ENCODE peak calls at places on chromosomes 1 and 21, in nine cellular contexts. U is gastrocnemius medialis, I is left ventricle myocardium inferior, L is A549, O is heart right ventricle, F is Calu3, B is MCF 10A, A is cardiac fibroblast, D is foreskin fibroblast. T is an unnamed sample.

GRCh38 chr1:29709711-29710169 is 473.4 kb downstream of the PTPRU start:
- DNase-seq in L (no peak), O (no peak), D (peak; percentile 79), I (no peak), F (peak; percentile 24), U (no peak), A (peak; percentile 64), B (peak; percentile 97), T (no peak)

GRCh38 chr1:220925707-220926106 is 46.5 kb downstream of the HLX start:
- DNase-seq in U (no peak), D (no peak), B (peak; percentile 63), O (no peak), I (no peak), L (no peak), F (no peak), A (no peak), T (no peak)

GRCh38 chr1:32893198-32894018 is 7.1 kb downstream of the HPCA start:
- DNase-seq in U (no peak), B (no peak), D (no peak), O (no peak), L (peak; percentile 38), F (peak; percentile 42), A (peak; percentile 27), I (peak; percentile 36), T (peak; percentile 61)

GRCh38 chr1:172322219-172323061 is 98.0 kb upstream of the C1orf105 start:
- DNase-seq in A (peak; percentile 94), D (peak; percentile 97), L (peak; percentile 92), B (peak; percentile 89), I (peak; percentile 32), U (peak; percentile 8), F (peak; percentile 53), O (peak; percentile 17), T (peak; percentile 51)

GRCh38 chr1:177873238-177873637 is 96.6 kb downstream of the SEC16B start:
- DNase-seq in D (peak; percentile 94), U (no peak), O (no peak), I (no peak), B (peak; percentile 68), L (peak; percentile 14), F (no peak), A (peak; percentile 75), T (no peak)

GRCh38 chr1:215421772-215422171 is 145.3 kb upstream of the KCTD3 start:
- DNase-seq in I (no peak), O (no peak), U (no peak), B (peak; percentile 33), L (no peak), D (no peak), A (no peak), F (no peak), T (no peak)

GRCh38 chr1:17544951-17545350 is 5.5 kb downstream of the ARHGEF10L start:
- DNase-seq in U (no peak), B (no peak), A (peak; percentile 81), F (no peak), O (no peak), L (no peak), I (no peak), D (no peak), T (no peak)

GRCh38 chr1:167052389-167052788 is 37.8 kb downstream of the GPA33 start:
- DNase-seq in U (no peak), D (no peak), A (no peak), O (no peak), I (no peak), F (no peak), B (peak; percentile 40), L (peak; percentile 61), T (no peak)

GRCh38 chr1:224502459-224503160 is 68.0 kb upstream of the WDR26 start:
- DNase-seq in L (no peak), O (peak; percentile 21), B (peak; percentile 72), U (no peak), D (no peak), A (no peak), F (no peak), I (no peak), T (no peak)

GRCh38 chr21:36079010-36079649 is 9.3 kb downstream of the CBR1 start:
- DNase-seq in F (no peak), D (no peak), A (no peak), B (no peak), O (no peak), U (no peak), I (no peak), L (no peak), T (no peak)

GRCh38 chr1:219179293-219179692 is 5.6 kb downstream of the LYPLAL1 start:
- DNase-seq in D (no peak), F (no peak), B (peak; percentile 78), A (peak; percentile 59), O (no peak), U (no peak), L (no peak), I (no peak), T (no peak)

GRCh38 chr21:31926498-31926897 is 53.7 kb downstream of the HUNK start:
- DNase-seq in I (no peak), A (no peak), U (no peak), L (no peak), B (no peak), O (no peak), F (no peak), D (no peak), T (no peak)

GRCh38 chr1:6358757-6359567 is 34.6 kb downstream of the ACOT7 start:
- DNase-seq in B (no peak), F (peak; percentile 20), O (no peak), D (no peak), A (peak; percentile 85), U (no peak), L (no peak), I (no peak), T (no peak)

GRCh38 chr1:6361124-6361775 is 32.3 kb downstream of the ACOT7 start:
- DNase-seq in U (no peak), F (no peak), O (no peak), L (no peak), D (no peak), B (no peak), A (no peak), I (no peak), T (no peak)

GRCh38 chr1:6358144-6358624 is 35.4 kb downstream of the ACOT7 start:
- DNase-seq in F (no peak), U (no peak), B (peak; percentile 78), L (no peak), A (peak; percentile 29), O (no peak), I (no peak), D (no peak), T (no peak)

GRCh38 chr1:6360517-6360916 is 33.0 kb downstream of the ACOT7 start:
- DNase-seq in F (no peak), L (no peak), O (no peak), A (no peak), B (no peak), U (no peak), I (no peak), D (no peak), T (no peak)

DNA sequence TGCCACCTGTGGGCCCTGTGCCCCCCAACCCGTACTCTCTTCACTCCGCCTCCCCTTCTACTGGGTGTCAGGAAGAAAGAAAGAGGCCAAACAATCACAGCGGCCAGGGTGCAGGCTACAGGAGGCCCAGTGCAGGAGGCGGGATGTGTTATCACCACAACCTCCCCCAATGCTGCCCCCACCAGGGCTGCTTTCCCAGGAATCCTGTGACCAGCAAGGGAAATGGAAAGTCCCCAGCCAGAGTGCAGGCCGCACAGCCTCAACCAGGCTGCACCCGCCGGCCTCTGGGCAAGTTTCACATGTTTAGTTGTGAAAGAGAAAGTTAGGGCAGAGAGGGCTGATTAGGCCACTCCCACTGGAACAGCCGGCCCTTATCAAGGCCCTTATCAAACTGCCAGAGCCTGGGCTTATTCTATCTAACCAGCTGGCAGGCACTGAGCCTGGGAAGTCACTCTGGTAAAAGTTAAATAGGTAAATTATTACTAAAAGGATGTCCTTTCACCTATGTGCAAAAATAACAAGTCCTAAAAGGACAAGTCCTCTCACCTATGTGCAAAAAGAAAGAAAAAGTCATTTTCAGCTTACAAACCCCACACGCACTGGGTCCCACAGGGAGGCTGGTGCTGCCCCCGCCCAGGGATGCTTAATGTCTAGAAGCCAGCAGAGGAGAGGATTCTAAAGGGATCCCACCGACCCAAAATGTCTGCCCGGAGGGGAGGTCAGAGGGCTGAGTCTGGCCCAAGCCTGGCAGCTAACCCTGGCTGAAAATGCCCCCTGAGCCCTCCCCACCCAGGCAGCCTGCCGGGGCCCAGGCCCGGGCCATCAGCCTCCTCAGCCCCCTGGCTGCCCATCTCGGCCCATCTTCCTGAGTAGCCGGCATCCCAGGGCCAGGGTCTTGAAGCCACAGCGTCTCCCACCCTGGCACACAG is 33.7 kb downstream of the ACOT7 start:
- DNase-seq in F (peak; percentile 53), L (peak; percentile 48), A (peak; percentile 86), B (peak; percentile 39), U (no peak), O (peak; percentile 59), D (peak; percentile 25), I (peak; percentile 53), T (peak; percentile 48)
- TF ChIP-seq CTCF in F (no peak), L (no peak), A (no peak), B (no peak), U (no peak), O (peak; percentile 10), D (no peak), I (no peak), T (no peak)

DNA sequence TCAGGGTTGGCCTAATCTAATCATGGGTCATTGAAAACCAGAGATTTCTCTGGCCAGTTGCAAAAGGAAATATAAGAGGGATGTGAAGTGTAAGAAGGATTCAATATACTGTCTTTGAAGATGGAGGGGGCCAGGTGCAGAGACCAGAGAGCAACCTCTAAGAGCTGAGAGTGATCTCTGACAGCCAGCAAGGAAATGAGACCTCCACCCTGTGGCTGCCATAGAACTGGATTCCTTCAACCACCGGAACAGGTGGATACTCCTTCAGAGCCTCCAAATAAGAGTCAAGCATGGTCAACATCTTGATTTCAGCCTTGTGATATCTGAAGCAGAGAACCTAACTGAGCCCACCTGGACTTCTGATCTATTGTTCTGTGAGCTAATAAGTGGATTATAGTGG is 128.4 kb downstream of the CYYR1 start:
- DNase-seq in U (no peak), L (no peak), D (no peak), B (no peak), F (no peak), I (no peak), A (no peak), O (no peak), T (no peak)
- TF ChIP-seq CTCF in U (no peak), L (no peak), D (no peak), B (no peak), F (no peak), I (no peak), A (no peak), O (no peak), T (no peak)

DNA sequence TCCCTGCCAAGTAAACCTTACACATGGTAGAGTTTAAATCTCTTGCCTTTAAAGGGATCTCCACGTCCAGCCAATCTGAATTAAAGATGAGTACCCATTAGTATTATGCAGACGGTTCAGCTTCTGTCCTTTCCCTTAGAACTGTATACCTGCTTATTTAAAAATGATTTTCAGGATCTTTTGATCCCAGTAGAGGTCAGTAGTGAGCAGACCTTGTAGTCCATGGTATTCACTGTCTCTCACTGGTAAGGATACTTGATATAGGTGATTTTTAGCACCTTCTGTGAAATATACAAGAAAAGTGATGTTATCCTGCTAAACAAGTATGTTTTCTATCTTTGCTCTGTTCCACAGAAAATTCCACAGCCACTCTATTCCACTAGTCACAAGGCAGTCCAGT is 1211.6 kb upstream of the ADGRL4 start:
- DNase-seq in I (no peak), U (no peak), B (peak; percentile 76), A (peak; percentile 71), F (peak; percentile 10), D (peak; percentile 59), L (peak; percentile 45), O (no peak), T (no peak)
- TF ChIP-seq CTCF in I (peak; percentile 55), U (no peak), B (peak; percentile 59), A (peak; percentile 57), F (no peak), D (peak; percentile 59), L (peak; percentile 47), O (peak; percentile 29), T (peak; percentile 16)

GRCh38 chr21:26840912-26841311 is 4.3 kb downstream of the ADAMTS1 start:
- DNase-seq in I (peak; percentile 57), U (peak; percentile 58), O (peak; percentile 46), L (peak; percentile 13), F (peak; percentile 17), D (peak; percentile 92), A (peak; percentile 89), B (peak; percentile 94), T (peak; percentile 85)
- TF ChIP-seq CTCF in I (no peak), U (no peak), O (peak; percentile 14), L (no peak), F (no peak), D (no peak), A (no peak), B (no peak), T (peak; percentile 20)

T was measured in psoas muscle.